ENCODE peak calls at places on chromosomes 12 and 14, in four cellular contexts. Y, C, F and Q are unnamed samples.

GRCh38 chr12:55703976-55704761 is 3.5 kb downstream of the ITGA7 start:
- DNase-seq in C (peak), Y (no peak), F (no peak), Q (no peak)

GRCh38 chr14:63275611-63276010 is 43.1 kb downstream of the GPHB5 start:
- DNase-seq in C (no peak), Y (no peak), F (no peak), Q (no peak)

GRCh38 chr12:43210437-43211197 is 341.4 kb downstream of the ADAMTS20 start:
- DNase-seq in C (no peak), Y (no peak), F (no peak), Q (no peak)

GRCh38 chr14:51849095-51849494 is 11.3 kb upstream of the GNG2 start:
- DNase-seq in C (no peak), F (no peak), Y (peak), Q (no peak)

GRCh38 chr14:91870890-91871289 is 3.6 kb upstream of the TC2N start:
- DNase-seq in Y (no peak), C (no peak), F (no peak), Q (no peak)

GRCh38 chr14:85528882-85529585 is 910 bp upstream of the FLRT2 start:
- DNase-seq in F (peak), C (no peak), Y (no peak), Q (no peak)

GRCh38 chr14:22824711-22825359 is 4.9 kb upstream of the MRPL52 start:
- DNase-seq in F (peak), Y (no peak), C (no peak), Q (no peak)

GRCh38 chr12:108820700-108821406 is 36.5 kb downstream of the SSH1 start:
- DNase-seq in Y (no peak), C (no peak), F (no peak), Q (no peak)

GRCh38 chr14:60092516-60092915 is 793 bp downstream of the PCNX4 start:
- DNase-seq in Y (peak), C (peak), F (no peak), Q (no peak)

GRCh38 chr12:121468451-121468850 is 68.5 kb downstream of the RNF34 start:
- DNase-seq in F (no peak), C (no peak), Y (no peak), Q (no peak)

GRCh38 chr12:52241205-52241842 is 8.3 kb downstream of the KRT7 start:
- DNase-seq in C (no peak), Y (no peak), F (no peak), Q (no peak)

GRCh38 chr14:91416744-91417133 is 881 bp downstream of the CCDC88C start:
- DNase-seq in F (no peak), Y (no peak), C (no peak), Q (no peak)

GRCh38 chr14:101791919-101792572 is 30.5 kb downstream of the PPP2R5C start:
- DNase-seq in F (no peak), Y (no peak), C (no peak), Q (no peak)

GRCh38 chr14:95480887-95481226 is 35.6 kb downstream of the SYNE3 start:
- DNase-seq in C (no peak), Y (no peak), F (no peak), Q (no peak)

GRCh38 chr14:21525571-21525970 is 575 bp downstream of the SALL2 start:
- DNase-seq in Y (no peak), F (no peak), C (no peak), Q (no peak)

GRCh38 chr14:103246089-103246488 is 87.9 kb upstream of the EIF5 start:
- DNase-seq in F (no peak), Y (no peak), C (no peak), Q (no peak)

GRCh38 chr12:131434208-131435125 is 276.4 kb upstream of the SFSWAP start:
- DNase-seq in Y (no peak), C (no peak), F (no peak), Q (no peak)

GRCh38 chr14:49497725-49498348 is 88.3 kb downstream of the RPS29 start:
- DNase-seq in C (no peak), F (peak), Y (no peak), Q (no peak)